ENCODE peak calls at places on chromosomes 12 and 14, in seven cellular contexts. One of them, this sample, is unnamed. For H3K27me3 and H3K9me3, the result is how much of the 10 kb centered on the place peaks cover.

GRCh38 chr12:45726594-45727300 is 2.8 kb upstream of the ARID2 start:
- DNase-seq in effector memory CD4-positive, alpha-beta T cell: peak
- DNase-seq in psoas muscle: peak
- DNase-seq in neural progenitor cell: peak
- DNase-seq in pancreas: peak
- DNase-seq in body of pancreas: peak
- DNase-seq in fibroblast of lung: peak
- DNase-seq in this sample: no peak

GRCh38 chr12:107092669-107093546 is 441 bp downstream of the CRY1 start:
- DNase-seq in effector memory CD4-positive, alpha-beta T cell: peak
- DNase-seq in psoas muscle: peak
- DNase-seq in body of pancreas: peak
- DNase-seq in pancreas: peak
- DNase-seq in neural progenitor cell: peak
- DNase-seq in fibroblast of lung: no peak
- DNase-seq in this sample: peak

GRCh38 chr12:15088115-15088514 is 115.3 kb downstream of the PDE6H start:
- DNase-seq in body of pancreas: no peak
- DNase-seq in pancreas: no peak
- DNase-seq in effector memory CD4-positive, alpha-beta T cell: no peak
- DNase-seq in fibroblast of lung: no peak
- DNase-seq in neural progenitor cell: no peak
- DNase-seq in psoas muscle: no peak
- DNase-seq in this sample: peak

GRCh38 chr14:28272270-28272669 is 494.3 kb upstream of the FOXG1 start:
- DNase-seq in effector memory CD4-positive, alpha-beta T cell: no peak
- DNase-seq in psoas muscle: no peak
- DNase-seq in neural progenitor cell: no peak
- DNase-seq in fibroblast of lung: no peak
- DNase-seq in body of pancreas: no peak
- DNase-seq in pancreas: no peak
- DNase-seq in this sample: no peak

GRCh38 chr12:8709124-8709830 is 11.5 kb downstream of the RIMKLB start:
- DNase-seq in fibroblast of lung: peak
- DNase-seq in psoas muscle: no peak
- DNase-seq in effector memory CD4-positive, alpha-beta T cell: no peak
- DNase-seq in body of pancreas: no peak
- DNase-seq in neural progenitor cell: no peak
- DNase-seq in pancreas: no peak
- DNase-seq in this sample: no peak

GRCh38 chr12:26976687-26977086 is 37.5 kb downstream of the TM7SF3 start:
- DNase-seq in fibroblast of lung: no peak
- DNase-seq in body of pancreas: no peak
- DNase-seq in pancreas: no peak
- DNase-seq in psoas muscle: no peak
- DNase-seq in effector memory CD4-positive, alpha-beta T cell: no peak
- DNase-seq in neural progenitor cell: no peak
- DNase-seq in this sample: no peak

GRCh38 chr14:103105580-103106168 is 11.1 kb downstream of the EXOC3L4 start:
- DNase-seq in body of pancreas: no peak
- DNase-seq in pancreas: peak
- DNase-seq in neural progenitor cell: no peak
- DNase-seq in fibroblast of lung: no peak
- DNase-seq in psoas muscle: no peak
- DNase-seq in effector memory CD4-positive, alpha-beta T cell: no peak
- DNase-seq in this sample: no peak

GRCh38 chr14:32256606-32257005 is 53.5 kb upstream of the RNU6-8 start:
- DNase-seq in psoas muscle: no peak
- DNase-seq in body of pancreas: no peak
- DNase-seq in effector memory CD4-positive, alpha-beta T cell: no peak
- DNase-seq in neural progenitor cell: no peak
- DNase-seq in fibroblast of lung: peak
- DNase-seq in pancreas: no peak
- DNase-seq in this sample: no peak

GRCh38 chr14:80764496-80764895 is 177.0 kb downstream of the CEP128 start:
- DNase-seq in neural progenitor cell: no peak
- DNase-seq in body of pancreas: no peak
- DNase-seq in effector memory CD4-positive, alpha-beta T cell: no peak
- DNase-seq in psoas muscle: no peak
- DNase-seq in fibroblast of lung: peak
- DNase-seq in pancreas: no peak
- DNase-seq in this sample: no peak

GRCh38 chr12:93451423-93452158 is 9.8 kb upstream of the UBE2N start:
- DNase-seq in body of pancreas: no peak
- DNase-seq in pancreas: no peak
- DNase-seq in effector memory CD4-positive, alpha-beta T cell: no peak
- DNase-seq in psoas muscle: no peak
- DNase-seq in fibroblast of lung: no peak
- DNase-seq in neural progenitor cell: no peak
- DNase-seq in this sample: no peak

GRCh38 chr14:55832122-55832911 is 252.3 kb downstream of the KTN1 start:
- DNase-seq in effector memory CD4-positive, alpha-beta T cell: no peak
- DNase-seq in neural progenitor cell: no peak
- DNase-seq in pancreas: no peak
- DNase-seq in psoas muscle: no peak
- DNase-seq in body of pancreas: peak
- DNase-seq in fibroblast of lung: no peak
- DNase-seq in this sample: no peak

GRCh38 chr12:49945394-49946080 is 5.0 kb upstream of the AQP2 start:
- DNase-seq in body of pancreas: peak
- DNase-seq in effector memory CD4-positive, alpha-beta T cell: peak
- DNase-seq in psoas muscle: peak
- DNase-seq in neural progenitor cell: peak
- DNase-seq in fibroblast of lung: peak
- DNase-seq in pancreas: peak
- DNase-seq in this sample: peak

GRCh38 chr14:92991536-92991935 is 68.6 kb downstream of the CHGA start:
- DNase-seq in pancreas: peak
- DNase-seq in body of pancreas: no peak
- DNase-seq in neural progenitor cell: no peak
- DNase-seq in psoas muscle: peak
- DNase-seq in fibroblast of lung: no peak
- DNase-seq in effector memory CD4-positive, alpha-beta T cell: no peak
- DNase-seq in this sample: no peak

GRCh38 chr14:103130965-103131364 is 7.7 kb downstream of the TNFAIP2 start:
- DNase-seq in effector memory CD4-positive, alpha-beta T cell: no peak
- DNase-seq in pancreas: peak
- DNase-seq in fibroblast of lung: peak
- DNase-seq in neural progenitor cell: no peak
- DNase-seq in psoas muscle: peak
- DNase-seq in body of pancreas: peak
- DNase-seq in this sample: no peak

GRCh38 chr14:36508418-36509051 is 11.5 kb downstream of the NKX2-1 start:
- DNase-seq in effector memory CD4-positive, alpha-beta T cell: no peak
- DNase-seq in neural progenitor cell: peak
- DNase-seq in fibroblast of lung: no peak
- DNase-seq in pancreas: no peak
- DNase-seq in body of pancreas: no peak
- DNase-seq in psoas muscle: no peak
- DNase-seq in this sample: no peak

GRCh38 chr12:62933871-62934798 is 815 bp downstream of the PPM1H start:
- DNase-seq in pancreas: peak
- DNase-seq in effector memory CD4-positive, alpha-beta T cell: no peak
- DNase-seq in fibroblast of lung: peak
- DNase-seq in psoas muscle: peak
- DNase-seq in body of pancreas: peak
- DNase-seq in neural progenitor cell: peak
- DNase-seq in this sample: peak

GRCh38 chr14:52299692-52300278 is 14.3 kb upstream of the PTGER2 start:
- DNase-seq in effector memory CD4-positive, alpha-beta T cell: no peak
- DNase-seq in psoas muscle: no peak
- DNase-seq in fibroblast of lung: peak
- DNase-seq in body of pancreas: no peak
- DNase-seq in pancreas: no peak
- DNase-seq in neural progenitor cell: peak
- DNase-seq in this sample: peak

GRCh38 chr12:104165801-104166200 is 27.8 kb upstream of the NFYB start:
- DNase-seq in effector memory CD4-positive, alpha-beta T cell: no peak
- DNase-seq in pancreas: no peak
- DNase-seq in body of pancreas: no peak
- DNase-seq in fibroblast of lung: no peak
- DNase-seq in psoas muscle: no peak
- DNase-seq in neural progenitor cell: no peak
- DNase-seq in this sample: no peak

GRCh38 chr12:52884526-52885293 is 20.2 kb downstream of the KRT8 start:
- DNase-seq in body of pancreas: peak
- DNase-seq in effector memory CD4-positive, alpha-beta T cell: peak
- DNase-seq in psoas muscle: peak
- DNase-seq in pancreas: peak
- DNase-seq in neural progenitor cell: peak
- DNase-seq in fibroblast of lung: peak
- DNase-seq in this sample: peak

GRCh38 chr12:50249464-50250229 is 33.7 kb downstream of the LIMA1 start:
- DNase-seq in neural progenitor cell: no peak
- DNase-seq in fibroblast of lung: no peak
- DNase-seq in psoas muscle: no peak
- DNase-seq in body of pancreas: peak
- DNase-seq in effector memory CD4-positive, alpha-beta T cell: no peak
- DNase-seq in pancreas: no peak
- DNase-seq in this sample: no peak

GRCh38 chr14:77067632-77068514 is 30.2 kb upstream of the CIPC start:
- DNase-seq in fibroblast of lung: peak
- DNase-seq in body of pancreas: peak
- DNase-seq in pancreas: peak
- DNase-seq in neural progenitor cell: peak
- DNase-seq in psoas muscle: peak
- DNase-seq in effector memory CD4-positive, alpha-beta T cell: peak
- DNase-seq in this sample: peak

GRCh38 chr12:108815369-108815768 is 42.0 kb downstream of the SSH1 start:
- DNase-seq in pancreas: no peak
- DNase-seq in fibroblast of lung: no peak
- DNase-seq in effector memory CD4-positive, alpha-beta T cell: no peak
- DNase-seq in neural progenitor cell: no peak
- DNase-seq in body of pancreas: no peak
- DNase-seq in psoas muscle: no peak
- DNase-seq in this sample: no peak

GRCh38 chr12:40342010-40342409 is 117.2 kb downstream of the LRRK2 start:
- DNase-seq in neural progenitor cell: no peak
- DNase-seq in body of pancreas: no peak
- DNase-seq in pancreas: no peak
- DNase-seq in fibroblast of lung: no peak
- DNase-seq in psoas muscle: no peak
- DNase-seq in effector memory CD4-positive, alpha-beta T cell: no peak
- DNase-seq in this sample: no peak

GRCh38 chr12:90936230-90937005 is 18.6 kb downstream of the CCER1 start:
- DNase-seq in effector memory CD4-positive, alpha-beta T cell: no peak
- DNase-seq in psoas muscle: no peak
- DNase-seq in pancreas: no peak
- DNase-seq in neural progenitor cell: no peak
- DNase-seq in body of pancreas: no peak
- DNase-seq in fibroblast of lung: no peak
- DNase-seq in this sample: no peak

GRCh38 chr12:80404629-80405028 is 39.4 kb upstream of the PTPRQ start:
- DNase-seq in effector memory CD4-positive, alpha-beta T cell: no peak
- DNase-seq in psoas muscle: no peak
- DNase-seq in pancreas: no peak
- DNase-seq in neural progenitor cell: no peak
- DNase-seq in fibroblast of lung: no peak
- DNase-seq in body of pancreas: no peak
- DNase-seq in this sample: no peak

DNA sequence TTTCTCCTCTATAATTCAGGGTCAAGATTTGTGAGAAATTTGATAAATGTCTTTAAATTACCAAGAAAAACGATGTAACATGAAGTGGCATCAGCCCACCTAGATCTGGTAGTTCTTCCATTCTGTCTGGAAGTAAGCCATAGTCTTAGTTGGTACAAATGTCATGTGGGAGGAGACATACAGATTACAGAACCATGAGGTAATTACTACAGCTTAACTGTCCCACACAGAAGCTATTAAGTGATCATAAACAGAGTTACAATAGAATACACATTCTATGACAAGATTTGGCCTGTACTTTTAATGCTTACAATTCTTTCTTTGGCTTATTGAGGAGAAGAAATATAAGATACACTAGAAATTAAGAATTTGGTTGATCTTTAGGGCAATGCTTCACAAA is 13.7 kb upstream of the SIX1 start:
- DNase-seq in body of pancreas: no peak
- DNase-seq in pancreas: no peak
- DNase-seq in psoas muscle: no peak
- DNase-seq in fibroblast of lung: no peak
- DNase-seq in neural progenitor cell: no peak
- DNase-seq in effector memory CD4-positive, alpha-beta T cell: no peak
- DNase-seq in this sample: no peak
- H3K27me3 ChIP-seq in body of pancreas: under half
- H3K27me3 ChIP-seq in pancreas: under half
- H3K27me3 ChIP-seq in psoas muscle: under half
- H3K27me3 ChIP-seq in fibroblast of lung: under half
- H3K27me3 ChIP-seq in neural progenitor cell: under half
- H3K27me3 ChIP-seq in effector memory CD4-positive, alpha-beta T cell: under half
- H3K27me3 ChIP-seq in this sample: under half

DNA sequence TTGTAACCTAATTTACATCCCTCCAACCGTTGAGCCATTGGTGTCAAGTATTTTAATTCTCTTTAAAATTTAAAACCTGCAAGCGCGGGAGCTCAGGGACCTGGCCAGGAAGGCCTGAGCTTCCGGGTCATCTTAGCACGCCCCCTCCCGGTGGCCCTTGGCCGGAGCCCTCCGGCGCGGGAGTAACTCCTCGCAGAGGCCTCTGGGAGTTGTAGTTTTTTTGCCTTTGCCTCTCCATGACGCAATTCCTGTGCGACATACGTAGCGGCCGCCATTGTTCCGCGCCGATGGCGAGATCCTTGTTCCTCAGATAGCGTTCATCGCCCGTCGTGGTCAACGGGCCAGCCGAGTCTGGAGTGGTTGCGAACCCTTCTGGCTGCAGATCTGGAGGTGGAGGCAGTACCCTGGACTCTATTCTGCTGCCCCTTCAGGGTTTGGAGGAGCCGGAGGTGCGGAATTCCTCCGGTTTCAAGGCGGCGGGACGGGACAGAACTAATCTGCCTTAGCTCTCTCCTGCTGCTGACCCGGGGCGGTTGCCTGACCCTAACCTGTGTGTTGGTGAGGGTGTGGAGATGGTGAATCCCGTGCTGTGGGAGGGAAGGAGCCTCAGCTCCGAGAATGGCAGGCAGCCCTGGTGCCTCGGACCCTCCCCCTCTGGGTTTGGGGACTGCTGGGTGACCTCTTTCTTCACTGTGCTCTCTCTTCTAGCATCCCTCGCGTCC is at the start of gene ZNF268:
- DNase-seq in fibroblast of lung: peak
- DNase-seq in body of pancreas: peak
- DNase-seq in psoas muscle: peak
- DNase-seq in neural progenitor cell: peak
- DNase-seq in effector memory CD4-positive, alpha-beta T cell: peak
- DNase-seq in pancreas: peak
- DNase-seq in this sample: peak
- H3K9me3 ChIP-seq in fibroblast of lung: under half
- H3K9me3 ChIP-seq in body of pancreas: under half
- H3K9me3 ChIP-seq in psoas muscle: half or more
- H3K9me3 ChIP-seq in neural progenitor cell: under half
- H3K9me3 ChIP-seq in effector memory CD4-positive, alpha-beta T cell: under half
- H3K9me3 ChIP-seq in pancreas: under half
- H3K9me3 ChIP-seq in this sample: under half

GRCh38 chr12:32826807-32827412 is 69.7 kb downstream of the PKP2 start:
- DNase-seq in psoas muscle: no peak
- DNase-seq in effector memory CD4-positive, alpha-beta T cell: no peak
- DNase-seq in fibroblast of lung: no peak
- DNase-seq in neural progenitor cell: no peak
- DNase-seq in pancreas: no peak
- DNase-seq in body of pancreas: no peak
- DNase-seq in this sample: no peak
- H3K4me3 ChIP-seq in psoas muscle: no peak
- H3K4me3 ChIP-seq in effector memory CD4-positive, alpha-beta T cell: no peak
- H3K4me3 ChIP-seq in fibroblast of lung: no peak
- H3K4me3 ChIP-seq in neural progenitor cell: no peak
- H3K4me3 ChIP-seq in pancreas: no peak
- H3K4me3 ChIP-seq in body of pancreas: no peak
- H3K4me3 ChIP-seq in this sample: no peak

GRCh38 chr14:75271514-75271913 is 7.1 kb upstream of the FOS start:
- DNase-seq in effector memory CD4-positive, alpha-beta T cell: no peak
- DNase-seq in psoas muscle: no peak
- DNase-seq in pancreas: no peak
- DNase-seq in fibroblast of lung: no peak
- DNase-seq in neural progenitor cell: no peak
- DNase-seq in body of pancreas: no peak
- DNase-seq in this sample: no peak
- H3K27me3 ChIP-seq in effector memory CD4-positive, alpha-beta T cell: under half
- H3K27me3 ChIP-seq in psoas muscle: under half
- H3K27me3 ChIP-seq in pancreas: under half
- H3K27me3 ChIP-seq in fibroblast of lung: under half
- H3K27me3 ChIP-seq in neural progenitor cell: under half
- H3K27me3 ChIP-seq in body of pancreas: under half
- H3K27me3 ChIP-seq in this sample: under half